ENCODE peak calls at places on chromosome 11, in eight cellular contexts. P, O, F, Z, A, K, Y and V are unnamed samples.

GRCh38 chr11:131600591-131600990 is 230.2 kb downstream of the NTM start:
- DNase-seq in P (no peak), F (no peak), A (no peak), Z (no peak), Y (no peak), O (no peak), K (no peak), V (no peak)

GRCh38 chr11:134361661-134362060 is 29.9 kb downstream of the GLB1L2 start:
- DNase-seq in Z (peak; percentile 35), A (no peak), Y (no peak), F (no peak), O (no peak), P (no peak), K (no peak), V (no peak)

GRCh38 chr11:114395776-114396175 is 4.5 kb downstream of the C11orf71 start:
- DNase-seq in Z (no peak), P (no peak), A (peak; percentile 7), F (peak; percentile 67), O (no peak), K (no peak), Y (peak; percentile 8), V (no peak)

GRCh38 chr11:117669062-117669461 is 128.0 kb downstream of the DSCAML1 start:
- DNase-seq in Z (no peak), P (no peak), Y (no peak), K (no peak), A (no peak), O (no peak), F (no peak), V (no peak)

GRCh38 chr11:134202661-134203060 is 21.1 kb downstream of the NCAPD3 start:
- DNase-seq in O (no peak), A (no peak), Y (no peak), P (no peak), F (no peak), K (no peak), Z (no peak), V (no peak)

GRCh38 chr11:44628730-44629361 is 63.4 kb downstream of the CD82 start:
- DNase-seq in P (peak; percentile 21), O (no peak), Z (no peak), A (no peak), K (no peak), F (peak; percentile 12), Y (no peak), V (no peak)

GRCh38 chr11:28878025-28878424 is 769.8 kb downstream of the METTL15 start:
- DNase-seq in Y (peak; percentile 23), F (no peak), P (no peak), K (peak; percentile 51), A (no peak), O (peak; percentile 14), Z (no peak), V (no peak)

GRCh38 chr11:46315783-46316563 is 31.3 kb upstream of the DGKZ start:
- DNase-seq in K (no peak), Y (no peak), O (no peak), P (no peak), F (no peak), A (peak; percentile 57), Z (no peak), V (no peak)

GRCh38 chr11:69378303-69379141 is 84.6 kb downstream of the MYEOV start:
- DNase-seq in Z (peak; percentile 35), O (no peak), P (no peak), A (no peak), K (no peak), F (no peak), Y (no peak), V (no peak)

GRCh38 chr11:114308689-114309089 is 12.5 kb downstream of the NNMT start:
- DNase-seq in F (no peak), Y (no peak), P (peak; percentile 42), A (no peak), Z (no peak), O (no peak), K (peak; percentile 71), V (no peak)

GRCh38 chr11:31887180-31887579 is 76.1 kb upstream of the PAX6 start:
- DNase-seq in F (peak; percentile 63), K (no peak), Y (no peak), O (no peak), A (no peak), P (no peak), Z (no peak), V (no peak)

GRCh38 chr11:84218318-84218717 is 932.2 kb upstream of the CCDC90B start:
- DNase-seq in Y (no peak), P (no peak), Z (no peak), A (no peak), K (no peak), O (no peak), F (no peak), V (no peak)
- TF ChIP-seq CTCF in Y (no peak), P (no peak), Z (no peak), A (no peak), K (no peak), O (no peak), F (no peak), V (no peak)

GRCh38 chr11:7512525-7513209 is 1.1 kb upstream of the PPFIBP2 start:
- DNase-seq in F (no peak), A (no peak), P (peak; percentile 64), O (no peak), Y (no peak), Z (peak; percentile 95), K (peak; percentile 42), V (peak; percentile 85)
- TF ChIP-seq CTCF in F (no peak), A (no peak), P (no peak), O (no peak), Y (no peak), Z (peak; percentile 19), K (peak; percentile 3), V (no peak)

DNA sequence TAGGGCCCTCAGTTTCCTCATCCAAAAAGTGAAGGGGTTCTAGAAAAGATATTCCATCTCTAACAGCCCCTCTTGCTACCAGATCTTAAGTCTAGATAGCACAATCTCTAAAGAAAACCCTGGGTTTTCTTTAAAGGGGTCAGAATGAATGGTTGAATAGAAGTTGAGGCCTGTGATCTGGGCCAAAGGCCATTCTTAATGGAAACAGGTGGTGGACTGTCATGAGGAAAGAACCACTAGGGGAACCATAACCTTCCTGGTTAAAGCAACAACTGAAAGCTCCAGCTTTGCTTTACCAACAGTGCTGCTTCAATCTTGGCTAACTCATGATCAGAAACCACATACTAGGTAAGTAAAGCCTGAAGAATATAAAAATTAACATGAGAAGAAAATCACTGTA is 1.8 kb downstream of the CELF1 start:
- DNase-seq in O (peak; percentile 48), P (no peak), A (no peak), K (peak; percentile 44), Y (no peak), Z (no peak), F (no peak), V (peak; percentile 53)
- TF ChIP-seq CTCF in O (peak; percentile 32), P (no peak), A (peak; percentile 19), K (peak; percentile 40), Y (peak; percentile 12), Z (peak; percentile 37), F (peak; percentile 64), V (no peak)

DNA sequence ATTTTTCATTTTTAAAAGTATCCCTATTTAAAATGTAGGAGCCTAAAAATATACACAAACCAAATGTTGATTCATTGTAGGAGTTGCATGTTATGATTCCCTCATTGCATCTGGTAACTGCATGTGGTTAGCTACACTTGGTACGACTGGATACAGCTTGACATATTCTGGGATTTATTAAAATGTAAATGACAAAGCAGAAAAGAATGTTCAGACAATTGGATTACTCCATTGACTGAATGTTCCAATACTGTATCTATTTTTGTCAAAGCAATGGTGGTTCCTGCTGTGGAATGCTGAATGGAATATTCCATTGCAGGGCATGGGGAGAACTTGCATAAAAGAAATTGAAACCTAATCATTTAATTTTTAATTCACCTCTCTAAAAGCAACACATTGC is 30.8 kb downstream of the BLID start:
- DNase-seq in Y (peak; percentile 34), Z (no peak), P (no peak), A (no peak), K (peak; percentile 96), F (no peak), O (peak; percentile 95), V (no peak)
- TF ChIP-seq CTCF in Y (no peak), Z (no peak), P (no peak), A (no peak), K (no peak), F (no peak), O (no peak), V (no peak)